ENCODE peak calls at places on chromosomes 3 and 15, in seven cellular contexts. M, L, Y, J, P, U and X are unnamed samples.

GRCh38 chr15:56886450-56886856 is 32.0 kb upstream of the TCF12 start:
- DNase-seq in M (no peak), L (no peak), P (no peak), U (no peak), J (no peak), Y (no peak), X (peak; percentile 26)

GRCh38 chr15:63752075-63752684 is 81.6 kb downstream of the HERC1 start:
- DNase-seq in Y (no peak), J (peak; percentile 40), M (peak; percentile 7), L (peak; percentile 70), P (no peak), U (no peak), X (peak; percentile 53)

GRCh38 chr15:60392986-60393811 is 4.6 kb downstream of the ANXA2 start:
- DNase-seq in U (peak; percentile 50), L (peak; percentile 98), M (no peak), P (peak; percentile 93), Y (no peak), J (peak; percentile 100), X (peak; percentile 71)

GRCh38 chr15:88982304-88982945 is 69.2 kb upstream of the MFGE8 start:
- DNase-seq in Y (peak; percentile 63), L (peak; percentile 96), M (peak; percentile 12), J (no peak), P (peak; percentile 72), U (peak; percentile 55), X (peak; percentile 50)

GRCh38 chr15:33852094-33852493 is 116.2 kb upstream of the CHRM5 start:
- DNase-seq in U (no peak), J (no peak), L (peak; percentile 52), Y (no peak), P (no peak), M (no peak), X (no peak)

GRCh38 chr15:22915866-22916515 is 64.2 kb downstream of the CYFIP1 start:
- DNase-seq in J (peak; percentile 28), L (no peak), M (no peak), P (no peak), Y (no peak), U (no peak), X (no peak)

GRCh38 chr3:124292329-124292728 is 300.4 kb upstream of the ROPN1 start:
- DNase-seq in U (no peak), J (no peak), M (no peak), Y (no peak), L (no peak), P (no peak), X (no peak)

GRCh38 chr15:55526559-55527036 is 18.6 kb upstream of the DNAAF4 start:
- DNase-seq in U (no peak), P (peak; percentile 21), J (peak; percentile 39), Y (no peak), M (no peak), L (peak; percentile 84), X (peak; percentile 45)

GRCh38 chr3:98325055-98325454 is 28.6 kb upstream of the OR5K4 start:
- DNase-seq in L (no peak), J (no peak), M (no peak), U (no peak), Y (no peak), P (no peak), X (peak; percentile 18)

GRCh38 chr15:48086582-48086981 is 34.2 kb upstream of the SLC24A5 start:
- DNase-seq in L (peak; percentile 78), Y (no peak), J (no peak), P (peak; percentile 63), U (no peak), M (no peak), X (no peak)

GRCh38 chr3:138687236-138687635 is 78.7 kb downstream of the FAIM start:
- DNase-seq in U (no peak), M (no peak), P (no peak), L (no peak), J (no peak), Y (no peak), X (no peak)

GRCh38 chr15:42215854-42216829 is 8.0 kb upstream of the VPS39 start:
- DNase-seq in U (no peak), M (no peak), P (no peak), L (peak; percentile 33), Y (no peak), J (no peak), X (no peak)

GRCh38 chr3:144032531-144033234 is 61.1 kb downstream of the DIPK2A start:
- DNase-seq in U (no peak), L (no peak), J (no peak), P (no peak), M (no peak), Y (no peak), X (no peak)

GRCh38 chr15:60800729-60801072 is 321.8 kb upstream of the ICE2 start:
- DNase-seq in Y (no peak), J (no peak), P (no peak), L (no peak), M (no peak), U (no peak), X (no peak)

GRCh38 chr15:100334905-100335304 is 6.9 kb downstream of the ADAMTS17 start:
- DNase-seq in Y (no peak), P (no peak), J (no peak), M (no peak), U (no peak), L (no peak), X (no peak)

GRCh38 chr3:124685481-124685880 is 44.8 kb upstream of the UMPS start:
- DNase-seq in M (no peak), L (no peak), U (no peak), J (peak; percentile 73), P (no peak), Y (no peak), X (no peak)

GRCh38 chr3:101950510-101950909 is 101.2 kb downstream of the NFKBIZ start:
- DNase-seq in P (peak; percentile 81), Y (no peak), J (peak; percentile 89), M (no peak), U (no peak), L (peak; percentile 82), X (no peak)

GRCh38 chr3:46383211-46383945 is 12.6 kb downstream of the CCR5 start:
- DNase-seq in J (no peak), U (no peak), P (no peak), Y (no peak), M (no peak), L (no peak), X (no peak)

GRCh38 chr3:83622526-83622925 is 1336.3 kb upstream of the CADM2 start:
- DNase-seq in J (no peak), Y (no peak), U (no peak), M (no peak), P (no peak), L (no peak), X (no peak)

GRCh38 chr3:157442729-157443128 is 6.1 kb downstream of the PTX3 start:
- DNase-seq in M (no peak), U (no peak), P (no peak), Y (no peak), L (peak; percentile 88), J (no peak), X (no peak)

GRCh38 chr15:92438471-92438870 is 44.8 kb downstream of the ST8SIA2 start:
- DNase-seq in P (no peak), L (no peak), J (peak; percentile 16), U (no peak), M (no peak), Y (no peak), X (no peak)

GRCh38 chr3:11304160-11304559 is 32.0 kb downstream of the ATG7 start:
- DNase-seq in M (no peak), U (no peak), P (no peak), L (no peak), Y (no peak), J (no peak), X (no peak)

GRCh38 chr15:68616397-68616796 is 37.6 kb downstream of the CORO2B start:
- DNase-seq in P (no peak), L (no peak), M (no peak), Y (no peak), U (no peak), J (no peak), X (no peak)

GRCh38 chr3:188370081-188370830 is 216.3 kb downstream of the LPP start:
- DNase-seq in L (peak; percentile 36), U (no peak), Y (no peak), M (no peak), P (no peak), J (peak; percentile 60), X (no peak)

GRCh38 chr15:22844421-22845288 is 6.2 kb downstream of the NIPA2 start:
- DNase-seq in P (no peak), Y (no peak), M (no peak), L (no peak), J (no peak), U (no peak), X (no peak)

GRCh38 chr15:73781038-73781925 is 28.1 kb upstream of the INSYN1 start:
- DNase-seq in P (no peak), U (no peak), L (peak; percentile 50), Y (no peak), J (peak; percentile 34), M (no peak), X (peak; percentile 72)

GRCh38 chr15:31108836-31109235 is 7.3 kb upstream of the TRPM1 start:
- DNase-seq in J (no peak), P (no peak), U (no peak), M (no peak), Y (no peak), L (no peak), X (no peak)

GRCh38 chr3:178059836-178060235 is 476.4 kb upstream of the KCNMB2 start:
- DNase-seq in Y (no peak), P (no peak), J (no peak), U (no peak), M (no peak), L (no peak), X (no peak)

GRCh38 chr15:70758790-70759462 is 4.4 kb downstream of the UACA start:
- DNase-seq in J (no peak), M (no peak), Y (no peak), U (no peak), L (no peak), P (no peak), X (no peak)

GRCh38 chr3:56123487-56123886 is 344.8 kb downstream of the ERC2 start:
- DNase-seq in J (no peak), U (no peak), M (no peak), Y (no peak), P (no peak), L (no peak), X (no peak)

GRCh38 chr3:159987291-159987711 is 1.3 kb upstream of the IL12A start:
- DNase-seq in P (peak; percentile 55), J (peak; percentile 74), U (no peak), L (peak; percentile 26), Y (no peak), M (no peak), X (no peak)

GRCh38 chr15:30953183-30953582 is 38.2 kb downstream of the MTMR10 start:
- DNase-seq in P (no peak), U (no peak), Y (no peak), M (no peak), L (no peak), J (no peak), X (no peak)

GRCh38 chr3:47324278-47324865 is 41.6 kb downstream of the KLHL18 start:
- DNase-seq in L (peak; percentile 90), M (peak; percentile 48), U (peak; percentile 30), P (peak; percentile 4), Y (no peak), J (peak; percentile 64), X (peak; percentile 72)

GRCh38 chr3:5188419-5189405 is 1.2 kb downstream of the EDEM1 start:
- DNase-seq in U (no peak), Y (no peak), J (peak; percentile 48), P (no peak), M (peak; percentile 15), L (peak; percentile 49), X (peak; percentile 33)

GRCh38 chr15:88645171-88646087 is 6.6 kb downstream of the ISG20 start:
- DNase-seq in J (no peak), U (no peak), P (no peak), Y (no peak), L (no peak), M (no peak), X (no peak)

GRCh38 chr3:98884675-98885371 is 16.7 kb downstream of the DCBLD2 start:
- DNase-seq in P (no peak), Y (no peak), U (no peak), M (no peak), J (no peak), L (peak; percentile 79), X (no peak)

GRCh38 chr15:75347222-75348033 is 589 bp downstream of the NEIL1 start:
- DNase-seq in J (no peak), L (peak; percentile 36), Y (peak; percentile 75), P (no peak), U (no peak), M (peak; percentile 75), X (peak; percentile 53)

GRCh38 chr3:193702967-193703366 is 110.0 kb downstream of the OPA1 start:
- DNase-seq in P (no peak), Y (no peak), J (no peak), M (no peak), L (peak; percentile 10), U (no peak), X (no peak)